ENCODE peak calls at places on chromosomes 3 and 15, in six cellular contexts. O, W, M, L, R and X are unnamed samples.

GRCh38 chr3:10550705-10551104 is 45.3 kb upstream of the ATP2B2 start:
- DNase-seq in M (no peak), L (no peak), O (no peak), R (no peak), W (no peak), X (peak; percentile 67)

GRCh38 chr3:189389346-189389745 is 217.6 kb downstream of the TPRG1 start:
- DNase-seq in R (peak; percentile 46), W (no peak), L (no peak), O (no peak), M (no peak), X (no peak)

GRCh38 chr3:178669758-178670157 is 133.5 kb downstream of the KCNMB2 start:
- DNase-seq in W (no peak), O (no peak), L (no peak), R (no peak), M (no peak), X (no peak)

GRCh38 chr15:92393994-92394326 is 279 bp downstream of the ST8SIA2 start:
- DNase-seq in R (no peak), O (no peak), L (no peak), M (no peak), W (peak; percentile 42), X (no peak)

GRCh38 chr3:157913751-157914150 is 192.5 kb downstream of the SHOX2 start:
- DNase-seq in L (no peak), W (no peak), M (no peak), R (no peak), O (no peak), X (no peak)

GRCh38 chr15:95162967-95163531 is 931.7 kb downstream of the MCTP2 start:
- DNase-seq in W (no peak), L (no peak), R (peak; percentile 39), O (no peak), M (no peak), X (no peak)

GRCh38 chr15:64911317-64912186 is at the start of gene ANKDD1A:
- DNase-seq in L (peak; percentile 59), R (no peak), O (no peak), W (peak; percentile 78), M (peak; percentile 31), X (no peak)

GRCh38 chr15:51874751-51875644 is 45.5 kb downstream of the TMOD3 start:
- DNase-seq in L (no peak), R (peak; percentile 94), M (no peak), W (no peak), O (no peak), X (no peak)

GRCh38 chr3:101279162-101279561 is 41.2 kb downstream of the IMPG2 start:
- DNase-seq in R (no peak), W (no peak), M (no peak), L (no peak), O (no peak), X (no peak)

GRCh38 chr3:128784228-128784627 is 58.2 kb downstream of the RAB7A start:
- DNase-seq in W (peak; percentile 83), O (no peak), R (no peak), M (peak; percentile 22), L (peak; percentile 49), X (peak; percentile 85)

GRCh38 chr3:42012378-42012934 is 50.6 kb upstream of the ULK4 start:
- DNase-seq in W (no peak), O (no peak), R (no peak), M (peak; percentile 89), L (no peak), X (no peak)

GRCh38 chr3:192467230-192468186 is 259.8 kb downstream of the FGF12 start:
- DNase-seq in L (peak; percentile 61), M (peak; percentile 69), R (peak; percentile 33), O (no peak), W (peak; percentile 76), X (peak; percentile 79)

GRCh38 chr3:197305854-197306253 is 7.4 kb upstream of the DLG1 start:
- DNase-seq in O (no peak), R (peak; percentile 76), W (no peak), M (peak; percentile 45), L (peak; percentile 20), X (no peak)

GRCh38 chr3:184461219-184461618 is 81.4 kb downstream of the CHRD start:
- DNase-seq in R (no peak), L (no peak), M (no peak), O (peak; percentile 55), W (no peak), X (peak; percentile 68)

GRCh38 chr3:23588547-23588946 is 217.2 kb upstream of the UBE2E1 start:
- DNase-seq in O (no peak), L (no peak), W (no peak), R (no peak), M (no peak), X (no peak)

GRCh38 chr3:138547342-138547975 is 46.6 kb downstream of the CEP70 start:
- DNase-seq in R (no peak), L (no peak), O (no peak), M (no peak), W (no peak), X (no peak)

GRCh38 chr3:189563841-189564563 is 67.2 kb upstream of the TP63 start:
- DNase-seq in R (peak; percentile 88), M (no peak), W (no peak), L (peak; percentile 40), O (no peak), X (no peak)